ENCODE peak calls at places on chromosomes 12 and 14, in ten cellular contexts. D, O, X, S, G, Z, K, N, Y and L are unnamed samples.

GRCh38 chr14:74974364-74975058 is 19.1 kb upstream of the PGF start:
- DNase-seq in O (no peak), X (peak; percentile 88), Y (peak; percentile 40), S (no peak), Z (peak; percentile 86), K (peak; percentile 64), D (no peak), N (peak; percentile 73), G (no peak), L (no peak)

GRCh38 chr14:102774391-102775153 is 2.7 kb upstream of the TRAF3 start:
- DNase-seq in Y (peak; percentile 83), K (no peak), N (no peak), O (peak; percentile 78), Z (no peak), D (peak; percentile 57), X (no peak), S (no peak), G (peak; percentile 39), L (peak; percentile 68)

GRCh38 chr12:116864371-116865160 is 16.7 kb downstream of the HRK start:
- DNase-seq in K (no peak), S (no peak), X (no peak), Z (no peak), Y (no peak), N (no peak), O (peak; percentile 87), D (no peak), G (no peak), L (peak; percentile 62)

GRCh38 chr12:54217774-54218221 is 29.0 kb upstream of the SMUG1 start:
- DNase-seq in D (peak; percentile 32), O (no peak), Y (peak; percentile 75), X (no peak), N (peak; percentile 24), S (peak; percentile 73), K (no peak), Z (peak; percentile 68), G (no peak), L (no peak)

GRCh38 chr14:68468437-68469207 is 324.2 kb downstream of the ZFP36L1 start:
- DNase-seq in N (no peak), K (no peak), O (no peak), S (no peak), Z (no peak), Y (peak; percentile 73), X (no peak), G (no peak), D (peak; percentile 33), L (no peak)

GRCh38 chr14:71731096-71731495 is 201.1 kb upstream of the RGS6 start:
- DNase-seq in Y (no peak), D (no peak), Z (no peak), G (no peak), N (no peak), O (no peak), X (no peak), S (no peak), K (no peak), L (no peak)

GRCh38 chr12:132108211-132108832 is 35.8 kb downstream of the DDX51 start:
- DNase-seq in K (no peak), N (no peak), X (no peak), Y (no peak), S (no peak), D (no peak), G (no peak), Z (no peak), O (no peak), L (no peak)

GRCh38 chr14:43765474-43765873 is 741.6 kb downstream of the FSCB start:
- DNase-seq in Z (no peak), N (no peak), O (no peak), X (no peak), S (no peak), G (no peak), D (no peak), K (no peak), Y (no peak), L (no peak)

GRCh38 chr14:104471114-104471513 is 108.5 kb upstream of the C14orf180 start:
- DNase-seq in Y (no peak), G (no peak), N (no peak), K (no peak), X (no peak), Z (no peak), O (no peak), S (no peak), D (no peak), L (no peak)

GRCh38 chr12:117803013-117803412 is 165.8 kb downstream of the KSR2 start:
- DNase-seq in G (no peak), S (no peak), Y (peak; percentile 83), O (no peak), D (no peak), Z (no peak), X (no peak), N (no peak), K (no peak), L (no peak)

GRCh38 chr12:62933220-62933870 is 1.6 kb downstream of the PPM1H start:
- DNase-seq in Z (peak; percentile 73), G (peak; percentile 50), Y (no peak), D (peak; percentile 45), N (peak; percentile 36), K (no peak), X (peak; percentile 56), O (no peak), S (peak; percentile 72), L (no peak)

GRCh38 chr12:98084391-98084790 is 431.0 kb upstream of the TMPO start:
- DNase-seq in Z (no peak), S (no peak), D (no peak), G (no peak), Y (no peak), O (no peak), N (no peak), K (no peak), X (no peak), L (no peak)

GRCh38 chr12:66491812-66492361 is 187.0 kb downstream of the GRIP1 start:
- DNase-seq in D (no peak), O (no peak), G (no peak), Y (no peak), Z (no peak), S (no peak), X (no peak), N (no peak), K (no peak), L (no peak)

GRCh38 chr12:53750812-53751335 is 905 bp downstream of the CISTR start:
- DNase-seq in D (no peak), Z (peak; percentile 74), X (peak; percentile 59), K (no peak), S (no peak), N (peak; percentile 32), O (peak; percentile 19), G (peak; percentile 53), Y (peak; percentile 71), L (no peak)

GRCh38 chr14:104554608-104555401 is 24.8 kb upstream of the C14orf180 start:
- DNase-seq in Z (peak; percentile 54), O (no peak), Y (no peak), X (peak; percentile 44), N (peak; percentile 13), G (no peak), S (peak; percentile 56), K (peak; percentile 75), D (no peak), L (peak; percentile 64)

GRCh38 chr12:75692883-75693282 is 181.5 kb upstream of the KRR1 start:
- DNase-seq in D (no peak), G (no peak), K (no peak), N (no peak), S (no peak), X (no peak), Z (no peak), O (peak; percentile 57), Y (no peak), L (no peak)

GRCh38 chr12:75685826-75686225 is 174.4 kb upstream of the KRR1 start:
- DNase-seq in X (no peak), S (no peak), Y (no peak), K (no peak), G (no peak), N (no peak), Z (no peak), D (no peak), O (no peak), L (no peak)

GRCh38 chr12:75684678-75685620 is 173.5 kb upstream of the KRR1 start:
- DNase-seq in N (no peak), Z (no peak), Y (no peak), K (no peak), D (no peak), O (peak; percentile 86), G (no peak), X (no peak), S (no peak), L (no peak)

GRCh38 chr12:75694891-75695290 is 183.5 kb upstream of the KRR1 start:
- DNase-seq in S (no peak), Y (no peak), X (no peak), O (peak; percentile 43), K (no peak), D (no peak), Z (no peak), G (no peak), N (no peak), L (no peak)

DNA sequence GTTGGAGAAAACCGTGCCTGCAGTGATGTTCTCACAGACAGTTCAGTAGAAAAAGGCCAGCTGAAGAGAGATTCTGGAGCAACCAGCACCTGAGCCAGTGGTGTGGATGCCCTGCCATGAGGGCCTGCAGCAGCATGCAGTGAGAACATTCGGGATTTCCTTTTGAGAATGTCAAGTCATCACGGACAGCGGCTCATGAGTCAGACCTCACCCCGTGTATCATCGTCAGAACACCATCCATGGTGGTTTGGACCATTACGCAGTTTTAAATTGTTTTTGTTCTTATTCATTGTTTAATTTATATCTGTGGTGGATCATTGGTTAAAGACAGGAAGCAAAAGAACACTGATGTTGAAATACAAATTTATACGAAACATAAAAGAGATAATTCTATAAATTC is 179.1 kb upstream of the KRR1 start:
- DNase-seq in Y (no peak), G (no peak), S (no peak), D (no peak), Z (no peak), X (no peak), O (peak; percentile 100), N (no peak), K (peak; percentile 89), L (no peak)
- H3K27ac ChIP-seq in Y (no peak overlapping the region), G (no peak overlapping the region), S (no peak overlapping the region), D (no peak overlapping the region), Z (no peak overlapping the region), X (no peak overlapping the region), O (peak overlapping the region; percentile 67), N (no peak overlapping the region), K (peak overlapping the region; percentile 83), L (no peak overlapping the region)

GRCh38 chr12:47777151-47777550 is 4.1 kb downstream of the SLC48A1 start:
- DNase-seq in O (no peak), Y (no peak), D (no peak), G (no peak), N (no peak), X (peak; percentile 38), Z (no peak), S (no peak), K (no peak), L (no peak)
- H3K4me1 ChIP-seq in O (peaks cover 25% of the 10 kb centered on the region), Y (no peaks in the 10 kb centered on the region), D (peaks cover 81% of the 10 kb centered on the region), G (peaks cover 25% of the 10 kb centered on the region), N (peaks cover 77% of the 10 kb centered on the region), X (peaks cover 56% of the 10 kb centered on the region), Z (peaks cover 29% of the 10 kb centered on the region), S (peaks cover 16% of the 10 kb centered on the region), K (peaks cover 17% of the 10 kb centered on the region), L (no peaks in the 10 kb centered on the region)

GRCh38 chr12:29943683-29944082 is 159.9 kb upstream of the TMTC1 start:
- DNase-seq in K (no peak), Z (no peak), N (no peak), O (no peak), Y (no peak), S (no peak), X (no peak), D (no peak), G (no peak), L (no peak)
- H3K27ac ChIP-seq in K (no peak overlapping the region), Z (no peak overlapping the region), N (no peak overlapping the region), O (no peak overlapping the region), Y (no peak overlapping the region), S (no peak overlapping the region), X (no peak overlapping the region), D (no peak overlapping the region), G (no peak overlapping the region), L (no peak overlapping the region)

GRCh38 chr12:25321772-25322171 is 71.0 kb upstream of the KRAS start:
- DNase-seq in Y (no peak), K (no peak), D (no peak), G (no peak), N (no peak), Z (no peak), X (no peak), S (no peak), O (no peak), L (no peak)
- H3K4me1 ChIP-seq in Y (no peaks in the 10 kb centered on the region), K (no peaks in the 10 kb centered on the region), D (no peaks in the 10 kb centered on the region), G (no peaks in the 10 kb centered on the region), N (no peaks in the 10 kb centered on the region), Z (no peaks in the 10 kb centered on the region), X (no peaks in the 10 kb centered on the region), S (no peaks in the 10 kb centered on the region), O (peaks cover 3% of the 10 kb centered on the region), L (no peaks in the 10 kb centered on the region)